ENCODE peak calls at places on chromosome X, in four cellular contexts. One of them, this sample, is unnamed.

GRCh38 chrX:13360146-13360545 is 40.3 kb upstream of the ATXN3L start:
- DNase-seq in stimulated activated CD4-positive, alpha-beta T cell treated with anti-CD3 and anti-CD28 coated beads, Interleukin-12 subunit alpha, Interleukin-12 subunit beta, amount 100 ng/mL, for 48 hours: no peak
- DNase-seq in heart left ventricle: no peak
- DNase-seq in foreskin fibroblast: no peak
- DNase-seq in this sample: no peak

GRCh38 chrX:2425281-2426071 is 75.3 kb downstream of the DHRSX start:
- DNase-seq in stimulated activated CD4-positive, alpha-beta T cell treated with anti-CD3 and anti-CD28 coated beads, Interleukin-12 subunit alpha, Interleukin-12 subunit beta, amount 100 ng/mL, for 48 hours: no peak
- DNase-seq in heart left ventricle: no peak
- DNase-seq in foreskin fibroblast: peak; percentile 14
- DNase-seq in this sample: no peak

GRCh38 chrX:68511255-68511654 is 12.4 kb downstream of the YIPF6 start:
- DNase-seq in stimulated activated CD4-positive, alpha-beta T cell treated with anti-CD3 and anti-CD28 coated beads, Interleukin-12 subunit alpha, Interleukin-12 subunit beta, amount 100 ng/mL, for 48 hours: no peak
- DNase-seq in heart left ventricle: no peak
- DNase-seq in foreskin fibroblast: peak; percentile 41
- DNase-seq in this sample: no peak

GRCh38 chrX:10620121-10620699 is at the start of gene MID1:
- DNase-seq in stimulated activated CD4-positive, alpha-beta T cell treated with anti-CD3 and anti-CD28 coated beads, Interleukin-12 subunit alpha, Interleukin-12 subunit beta, amount 100 ng/mL, for 48 hours: no peak
- DNase-seq in heart left ventricle: peak; percentile 77
- DNase-seq in foreskin fibroblast: peak; percentile 89
- DNase-seq in this sample: peak; percentile 63

GRCh38 chrX:123153846-123154335 is 30.2 kb upstream of the GRIA3 start:
- DNase-seq in stimulated activated CD4-positive, alpha-beta T cell treated with anti-CD3 and anti-CD28 coated beads, Interleukin-12 subunit alpha, Interleukin-12 subunit beta, amount 100 ng/mL, for 48 hours: no peak
- DNase-seq in heart left ventricle: no peak
- DNase-seq in foreskin fibroblast: peak; percentile 66
- DNase-seq in this sample: no peak

GRCh38 chrX:106742193-106742592 is 15.7 kb downstream of the RNF128 start:
- DNase-seq in stimulated activated CD4-positive, alpha-beta T cell treated with anti-CD3 and anti-CD28 coated beads, Interleukin-12 subunit alpha, Interleukin-12 subunit beta, amount 100 ng/mL, for 48 hours: no peak
- DNase-seq in heart left ventricle: no peak
- DNase-seq in foreskin fibroblast: no peak
- DNase-seq in this sample: no peak

GRCh38 chrX:153993079-153993478 is 20.5 kb downstream of the TMEM187 start:
- DNase-seq in stimulated activated CD4-positive, alpha-beta T cell treated with anti-CD3 and anti-CD28 coated beads, Interleukin-12 subunit alpha, Interleukin-12 subunit beta, amount 100 ng/mL, for 48 hours: no peak
- DNase-seq in heart left ventricle: no peak
- DNase-seq in foreskin fibroblast: no peak
- DNase-seq in this sample: no peak

GRCh38 chrX:115362334-115363095 is 73.0 kb downstream of the LUZP4 start:
- DNase-seq in stimulated activated CD4-positive, alpha-beta T cell treated with anti-CD3 and anti-CD28 coated beads, Interleukin-12 subunit alpha, Interleukin-12 subunit beta, amount 100 ng/mL, for 48 hours: no peak
- DNase-seq in heart left ventricle: no peak
- DNase-seq in foreskin fibroblast: no peak
- DNase-seq in this sample: no peak

GRCh38 chrX:28135378-28136047 is 154.3 kb upstream of the DCAF8L1 start:
- DNase-seq in stimulated activated CD4-positive, alpha-beta T cell treated with anti-CD3 and anti-CD28 coated beads, Interleukin-12 subunit alpha, Interleukin-12 subunit beta, amount 100 ng/mL, for 48 hours: no peak
- DNase-seq in heart left ventricle: no peak
- DNase-seq in foreskin fibroblast: peak; percentile 1
- DNase-seq in this sample: no peak

GRCh38 chrX:7158468-7158990 is 10.6 kb upstream of the PUDP start:
- DNase-seq in stimulated activated CD4-positive, alpha-beta T cell treated with anti-CD3 and anti-CD28 coated beads, Interleukin-12 subunit alpha, Interleukin-12 subunit beta, amount 100 ng/mL, for 48 hours: no peak
- DNase-seq in heart left ventricle: no peak
- DNase-seq in foreskin fibroblast: no peak
- DNase-seq in this sample: no peak

GRCh38 chrX:116499780-116500179 is 37.0 kb upstream of the CT83 start:
- DNase-seq in stimulated activated CD4-positive, alpha-beta T cell treated with anti-CD3 and anti-CD28 coated beads, Interleukin-12 subunit alpha, Interleukin-12 subunit beta, amount 100 ng/mL, for 48 hours: no peak
- DNase-seq in heart left ventricle: no peak
- DNase-seq in foreskin fibroblast: peak; percentile 5
- DNase-seq in this sample: no peak

GRCh38 chrX:55521687-55522086 is 32.0 kb upstream of the USP51 start:
- DNase-seq in stimulated activated CD4-positive, alpha-beta T cell treated with anti-CD3 and anti-CD28 coated beads, Interleukin-12 subunit alpha, Interleukin-12 subunit beta, amount 100 ng/mL, for 48 hours: no peak
- DNase-seq in heart left ventricle: no peak
- DNase-seq in foreskin fibroblast: no peak
- DNase-seq in this sample: no peak

GRCh38 chrX:71107762-71108360 is 1.3 kb upstream of the CXorf65 start:
- DNase-seq in stimulated activated CD4-positive, alpha-beta T cell treated with anti-CD3 and anti-CD28 coated beads, Interleukin-12 subunit alpha, Interleukin-12 subunit beta, amount 100 ng/mL, for 48 hours: no peak
- DNase-seq in heart left ventricle: no peak
- DNase-seq in foreskin fibroblast: peak; percentile 7
- DNase-seq in this sample: no peak

GRCh38 chrX:134542485-134542884 is 82.5 kb downstream of the HPRT1 start:
- DNase-seq in stimulated activated CD4-positive, alpha-beta T cell treated with anti-CD3 and anti-CD28 coated beads, Interleukin-12 subunit alpha, Interleukin-12 subunit beta, amount 100 ng/mL, for 48 hours: no peak
- DNase-seq in heart left ventricle: no peak
- DNase-seq in foreskin fibroblast: peak; percentile 67
- DNase-seq in this sample: no peak

GRCh38 chrX:9310596-9310995 is 154.3 kb upstream of the TBL1X start:
- DNase-seq in stimulated activated CD4-positive, alpha-beta T cell treated with anti-CD3 and anti-CD28 coated beads, Interleukin-12 subunit alpha, Interleukin-12 subunit beta, amount 100 ng/mL, for 48 hours: no peak
- DNase-seq in heart left ventricle: no peak
- DNase-seq in foreskin fibroblast: peak; percentile 45
- DNase-seq in this sample: no peak

GRCh38 chrX:150357790-150358189 is 5.3 kb upstream of the MAMLD1 start:
- DNase-seq in stimulated activated CD4-positive, alpha-beta T cell treated with anti-CD3 and anti-CD28 coated beads, Interleukin-12 subunit alpha, Interleukin-12 subunit beta, amount 100 ng/mL, for 48 hours: no peak
- DNase-seq in heart left ventricle: no peak
- DNase-seq in foreskin fibroblast: no peak
- DNase-seq in this sample: no peak

GRCh38 chrX:110315541-110315940 is 2.3 kb downstream of the AMMECR1 start:
- DNase-seq in stimulated activated CD4-positive, alpha-beta T cell treated with anti-CD3 and anti-CD28 coated beads, Interleukin-12 subunit alpha, Interleukin-12 subunit beta, amount 100 ng/mL, for 48 hours: no peak
- DNase-seq in heart left ventricle: no peak
- DNase-seq in foreskin fibroblast: no peak
- DNase-seq in this sample: no peak

GRCh38 chrX:30513284-30513683 is 64.3 kb downstream of the TASL start:
- DNase-seq in stimulated activated CD4-positive, alpha-beta T cell treated with anti-CD3 and anti-CD28 coated beads, Interleukin-12 subunit alpha, Interleukin-12 subunit beta, amount 100 ng/mL, for 48 hours: no peak
- DNase-seq in heart left ventricle: no peak
- DNase-seq in foreskin fibroblast: peak; percentile 28
- DNase-seq in this sample: no peak

GRCh38 chrX:151476597-151476996 is 79.6 kb downstream of the VMA21 start:
- DNase-seq in stimulated activated CD4-positive, alpha-beta T cell treated with anti-CD3 and anti-CD28 coated beads, Interleukin-12 subunit alpha, Interleukin-12 subunit beta, amount 100 ng/mL, for 48 hours: no peak
- DNase-seq in heart left ventricle: no peak
- DNase-seq in foreskin fibroblast: no peak
- DNase-seq in this sample: no peak

GRCh38 chrX:12308420-12308819 is 170.1 kb downstream of the FRMPD4 start:
- DNase-seq in stimulated activated CD4-positive, alpha-beta T cell treated with anti-CD3 and anti-CD28 coated beads, Interleukin-12 subunit alpha, Interleukin-12 subunit beta, amount 100 ng/mL, for 48 hours: no peak
- DNase-seq in heart left ventricle: no peak
- DNase-seq in foreskin fibroblast: no peak
- DNase-seq in this sample: no peak

GRCh38 chrX:103663921-103664320 is 22.6 kb downstream of the MORF4L2 start:
- DNase-seq in stimulated activated CD4-positive, alpha-beta T cell treated with anti-CD3 and anti-CD28 coated beads, Interleukin-12 subunit alpha, Interleukin-12 subunit beta, amount 100 ng/mL, for 48 hours: no peak
- DNase-seq in heart left ventricle: no peak
- DNase-seq in foreskin fibroblast: no peak
- DNase-seq in this sample: no peak

GRCh38 chrX:118219866-118220265 is 103.3 kb upstream of the KLHL13 start:
- DNase-seq in stimulated activated CD4-positive, alpha-beta T cell treated with anti-CD3 and anti-CD28 coated beads, Interleukin-12 subunit alpha, Interleukin-12 subunit beta, amount 100 ng/mL, for 48 hours: no peak
- DNase-seq in heart left ventricle: no peak
- DNase-seq in foreskin fibroblast: no peak
- DNase-seq in this sample: no peak

GRCh38 chrX:154460326-154460725 is 2.2 kb downstream of the PLXNA3 start:
- DNase-seq in stimulated activated CD4-positive, alpha-beta T cell treated with anti-CD3 and anti-CD28 coated beads, Interleukin-12 subunit alpha, Interleukin-12 subunit beta, amount 100 ng/mL, for 48 hours: no peak
- DNase-seq in heart left ventricle: no peak
- DNase-seq in foreskin fibroblast: peak; percentile 43
- DNase-seq in this sample: no peak

GRCh38 chrX:153662266-153662665 is 11.3 kb downstream of the PNCK start:
- DNase-seq in stimulated activated CD4-positive, alpha-beta T cell treated with anti-CD3 and anti-CD28 coated beads, Interleukin-12 subunit alpha, Interleukin-12 subunit beta, amount 100 ng/mL, for 48 hours: peak; percentile 34
- DNase-seq in heart left ventricle: no peak
- DNase-seq in foreskin fibroblast: peak; percentile 44
- DNase-seq in this sample: peak; percentile 23

GRCh38 chrX:41634284-41634683 is 54.5 kb upstream of the GPR34 start:
- DNase-seq in stimulated activated CD4-positive, alpha-beta T cell treated with anti-CD3 and anti-CD28 coated beads, Interleukin-12 subunit alpha, Interleukin-12 subunit beta, amount 100 ng/mL, for 48 hours: no peak
- DNase-seq in heart left ventricle: no peak
- DNase-seq in foreskin fibroblast: peak; percentile 79
- DNase-seq in this sample: no peak

GRCh38 chrX:103918050-103918449 is 44.4 kb upstream of the TMSB15B start:
- DNase-seq in stimulated activated CD4-positive, alpha-beta T cell treated with anti-CD3 and anti-CD28 coated beads, Interleukin-12 subunit alpha, Interleukin-12 subunit beta, amount 100 ng/mL, for 48 hours: peak; percentile 33
- DNase-seq in heart left ventricle: peak; percentile 34
- DNase-seq in foreskin fibroblast: peak; percentile 74
- DNase-seq in this sample: peak; percentile 65

This sample was measured in mesothelial cell of epicardium.